ENCODE peak calls at places on chromosomes 1 and 21, in ten cellular contexts. One of them, this sample, is unnamed.

GRCh38 chr1:17236779-17237601 is 11.9 kb upstream of the PADI3 start:
- DNase-seq in GM12865: peak
- DNase-seq in neural crest cell: peak
- DNase-seq in posterior vena cava: peak
- DNase-seq in GM04503: peak
- DNase-seq in HEK293T: peak
- DNase-seq in GM10248: peak
- DNase-seq in stimulated activated CD4-positive, alpha-beta T cell treated with anti-CD3 and anti-CD28 coated beads, Interleukin-12 subunit alpha, Interleukin-12 subunit beta, amount 100 ng/mL, for 4 hours: peak
- DNase-seq in EL: peak
- DNase-seq in T47D: peak
- DNase-seq in this sample: peak

GRCh38 chr1:193685986-193686385 is 499.6 kb upstream of the B3GALT2 start:
- DNase-seq in HEK293T: no peak
- DNase-seq in GM10248: no peak
- DNase-seq in stimulated activated CD4-positive, alpha-beta T cell treated with anti-CD3 and anti-CD28 coated beads, Interleukin-12 subunit alpha, Interleukin-12 subunit beta, amount 100 ng/mL, for 4 hours: no peak
- DNase-seq in GM04503: no peak
- DNase-seq in GM12865: no peak
- DNase-seq in T47D: no peak
- DNase-seq in EL: no peak
- DNase-seq in posterior vena cava: no peak
- DNase-seq in neural crest cell: no peak
- DNase-seq in this sample: no peak

GRCh38 chr1:192580351-192580962 is 4.9 kb downstream of the RGS1 start:
- DNase-seq in EL: peak
- DNase-seq in T47D: peak
- DNase-seq in GM04503: no peak
- DNase-seq in stimulated activated CD4-positive, alpha-beta T cell treated with anti-CD3 and anti-CD28 coated beads, Interleukin-12 subunit alpha, Interleukin-12 subunit beta, amount 100 ng/mL, for 4 hours: no peak
- DNase-seq in GM10248: no peak
- DNase-seq in neural crest cell: no peak
- DNase-seq in HEK293T: peak
- DNase-seq in GM12865: peak
- DNase-seq in posterior vena cava: no peak
- DNase-seq in this sample: no peak

GRCh38 chr1:28359592-28360239 is 9.8 kb upstream of the PHACTR4 start:
- DNase-seq in GM10248: peak
- DNase-seq in posterior vena cava: peak
- DNase-seq in EL: peak
- DNase-seq in GM12865: peak
- DNase-seq in HEK293T: peak
- DNase-seq in T47D: peak
- DNase-seq in stimulated activated CD4-positive, alpha-beta T cell treated with anti-CD3 and anti-CD28 coated beads, Interleukin-12 subunit alpha, Interleukin-12 subunit beta, amount 100 ng/mL, for 4 hours: peak
- DNase-seq in neural crest cell: peak
- DNase-seq in GM04503: no peak
- DNase-seq in this sample: peak

GRCh38 chr21:42414928-42415769 is 11.4 kb downstream of the UBASH3A start:
- DNase-seq in GM12865: peak
- DNase-seq in HEK293T: no peak
- DNase-seq in GM04503: no peak
- DNase-seq in GM10248: peak
- DNase-seq in T47D: no peak
- DNase-seq in EL: peak
- DNase-seq in posterior vena cava: no peak
- DNase-seq in neural crest cell: no peak
- DNase-seq in stimulated activated CD4-positive, alpha-beta T cell treated with anti-CD3 and anti-CD28 coated beads, Interleukin-12 subunit alpha, Interleukin-12 subunit beta, amount 100 ng/mL, for 4 hours: peak
- DNase-seq in this sample: no peak

GRCh38 chr1:55217226-55217996 is 2.2 kb upstream of the USP24 start:
- DNase-seq in EL: no peak
- DNase-seq in neural crest cell: no peak
- DNase-seq in GM04503: no peak
- DNase-seq in posterior vena cava: no peak
- DNase-seq in T47D: peak
- DNase-seq in GM10248: no peak
- DNase-seq in GM12865: no peak
- DNase-seq in stimulated activated CD4-positive, alpha-beta T cell treated with anti-CD3 and anti-CD28 coated beads, Interleukin-12 subunit alpha, Interleukin-12 subunit beta, amount 100 ng/mL, for 4 hours: no peak
- DNase-seq in HEK293T: no peak
- DNase-seq in this sample: no peak

GRCh38 chr1:156014829-156015228 is 5.9 kb downstream of the SSR2 start:
- DNase-seq in HEK293T: no peak
- DNase-seq in neural crest cell: no peak
- DNase-seq in T47D: peak
- DNase-seq in GM04503: no peak
- DNase-seq in posterior vena cava: no peak
- DNase-seq in stimulated activated CD4-positive, alpha-beta T cell treated with anti-CD3 and anti-CD28 coated beads, Interleukin-12 subunit alpha, Interleukin-12 subunit beta, amount 100 ng/mL, for 4 hours: no peak
- DNase-seq in GM12865: no peak
- DNase-seq in EL: no peak
- DNase-seq in GM10248: no peak
- DNase-seq in this sample: no peak

GRCh38 chr1:183776731-183777130 is 28.2 kb upstream of the RGL1 start:
- DNase-seq in stimulated activated CD4-positive, alpha-beta T cell treated with anti-CD3 and anti-CD28 coated beads, Interleukin-12 subunit alpha, Interleukin-12 subunit beta, amount 100 ng/mL, for 4 hours: no peak
- DNase-seq in neural crest cell: no peak
- DNase-seq in GM12865: no peak
- DNase-seq in EL: no peak
- DNase-seq in GM04503: no peak
- DNase-seq in GM10248: no peak
- DNase-seq in posterior vena cava: no peak
- DNase-seq in HEK293T: no peak
- DNase-seq in T47D: no peak
- DNase-seq in this sample: no peak

GRCh38 chr1:202145325-202146140 is 996 bp upstream of the ARL8A start:
- DNase-seq in stimulated activated CD4-positive, alpha-beta T cell treated with anti-CD3 and anti-CD28 coated beads, Interleukin-12 subunit alpha, Interleukin-12 subunit beta, amount 100 ng/mL, for 4 hours: no peak
- DNase-seq in EL: no peak
- DNase-seq in neural crest cell: no peak
- DNase-seq in T47D: no peak
- DNase-seq in GM04503: no peak
- DNase-seq in GM12865: peak
- DNase-seq in GM10248: peak
- DNase-seq in posterior vena cava: no peak
- DNase-seq in HEK293T: no peak
- DNase-seq in this sample: no peak

GRCh38 chr1:7648761-7649384 is 122.2 kb upstream of the VAMP3 start:
- DNase-seq in GM12865: no peak
- DNase-seq in stimulated activated CD4-positive, alpha-beta T cell treated with anti-CD3 and anti-CD28 coated beads, Interleukin-12 subunit alpha, Interleukin-12 subunit beta, amount 100 ng/mL, for 4 hours: no peak
- DNase-seq in posterior vena cava: no peak
- DNase-seq in HEK293T: no peak
- DNase-seq in T47D: peak
- DNase-seq in GM10248: no peak
- DNase-seq in neural crest cell: no peak
- DNase-seq in GM04503: no peak
- DNase-seq in EL: no peak
- DNase-seq in this sample: no peak

GRCh38 chr21:19463966-19464365 is 1060.4 kb upstream of the TMPRSS15 start:
- DNase-seq in GM04503: no peak
- DNase-seq in neural crest cell: no peak
- DNase-seq in stimulated activated CD4-positive, alpha-beta T cell treated with anti-CD3 and anti-CD28 coated beads, Interleukin-12 subunit alpha, Interleukin-12 subunit beta, amount 100 ng/mL, for 4 hours: no peak
- DNase-seq in GM10248: no peak
- DNase-seq in HEK293T: no peak
- DNase-seq in EL: no peak
- DNase-seq in posterior vena cava: no peak
- DNase-seq in GM12865: no peak
- DNase-seq in T47D: no peak
- DNase-seq in this sample: no peak

GRCh38 chr1:27388337-27389005 is 4.0 kb upstream of the GPR3 start:
- DNase-seq in GM10248: peak
- DNase-seq in posterior vena cava: no peak
- DNase-seq in HEK293T: peak
- DNase-seq in stimulated activated CD4-positive, alpha-beta T cell treated with anti-CD3 and anti-CD28 coated beads, Interleukin-12 subunit alpha, Interleukin-12 subunit beta, amount 100 ng/mL, for 4 hours: peak
- DNase-seq in neural crest cell: peak
- DNase-seq in GM04503: no peak
- DNase-seq in T47D: peak
- DNase-seq in GM12865: peak
- DNase-seq in EL: peak
- DNase-seq in this sample: peak

GRCh38 chr1:115469703-115470476 is 131.8 kb upstream of the NGF start:
- DNase-seq in GM04503: no peak
- DNase-seq in stimulated activated CD4-positive, alpha-beta T cell treated with anti-CD3 and anti-CD28 coated beads, Interleukin-12 subunit alpha, Interleukin-12 subunit beta, amount 100 ng/mL, for 4 hours: peak
- DNase-seq in GM10248: peak
- DNase-seq in neural crest cell: peak
- DNase-seq in EL: peak
- DNase-seq in GM12865: peak
- DNase-seq in posterior vena cava: no peak
- DNase-seq in HEK293T: peak
- DNase-seq in T47D: peak
- DNase-seq in this sample: no peak

GRCh38 chr1:46303872-46304326 is 401 bp downstream of the UQCRH start:
- DNase-seq in stimulated activated CD4-positive, alpha-beta T cell treated with anti-CD3 and anti-CD28 coated beads, Interleukin-12 subunit alpha, Interleukin-12 subunit beta, amount 100 ng/mL, for 4 hours: no peak
- DNase-seq in HEK293T: no peak
- DNase-seq in GM12865: no peak
- DNase-seq in GM10248: no peak
- DNase-seq in GM04503: no peak
- DNase-seq in neural crest cell: no peak
- DNase-seq in EL: no peak
- DNase-seq in posterior vena cava: no peak
- DNase-seq in T47D: peak
- DNase-seq in this sample: no peak

GRCh38 chr1:167043752-167044488 is 46.3 kb downstream of the GPA33 start:
- DNase-seq in EL: peak
- DNase-seq in GM04503: no peak
- DNase-seq in T47D: peak
- DNase-seq in neural crest cell: no peak
- DNase-seq in posterior vena cava: no peak
- DNase-seq in GM12865: peak
- DNase-seq in HEK293T: peak
- DNase-seq in stimulated activated CD4-positive, alpha-beta T cell treated with anti-CD3 and anti-CD28 coated beads, Interleukin-12 subunit alpha, Interleukin-12 subunit beta, amount 100 ng/mL, for 4 hours: peak
- DNase-seq in GM10248: peak
- DNase-seq in this sample: peak

GRCh38 chr1:184419734-184420161 is 32.9 kb downstream of the C1orf21 start:
- DNase-seq in posterior vena cava: no peak
- DNase-seq in EL: peak
- DNase-seq in GM04503: no peak
- DNase-seq in GM12865: no peak
- DNase-seq in GM10248: no peak
- DNase-seq in T47D: peak
- DNase-seq in stimulated activated CD4-positive, alpha-beta T cell treated with anti-CD3 and anti-CD28 coated beads, Interleukin-12 subunit alpha, Interleukin-12 subunit beta, amount 100 ng/mL, for 4 hours: no peak
- DNase-seq in HEK293T: no peak
- DNase-seq in neural crest cell: no peak
- DNase-seq in this sample: no peak

GRCh38 chr1:212498243-212498642 is 65.5 kb downstream of the NENF start:
- DNase-seq in GM10248: no peak
- DNase-seq in HEK293T: no peak
- DNase-seq in neural crest cell: no peak
- DNase-seq in GM12865: no peak
- DNase-seq in T47D: no peak
- DNase-seq in posterior vena cava: no peak
- DNase-seq in GM04503: no peak
- DNase-seq in stimulated activated CD4-positive, alpha-beta T cell treated with anti-CD3 and anti-CD28 coated beads, Interleukin-12 subunit alpha, Interleukin-12 subunit beta, amount 100 ng/mL, for 4 hours: no peak
- DNase-seq in EL: peak
- DNase-seq in this sample: no peak

GRCh38 chr1:212749924-212750535 is 41.5 kb downstream of the NSL1 start:
- DNase-seq in GM10248: peak
- DNase-seq in GM12865: peak
- DNase-seq in neural crest cell: no peak
- DNase-seq in T47D: peak
- DNase-seq in GM04503: peak
- DNase-seq in stimulated activated CD4-positive, alpha-beta T cell treated with anti-CD3 and anti-CD28 coated beads, Interleukin-12 subunit alpha, Interleukin-12 subunit beta, amount 100 ng/mL, for 4 hours: no peak
- DNase-seq in EL: peak
- DNase-seq in posterior vena cava: no peak
- DNase-seq in HEK293T: peak
- DNase-seq in this sample: no peak

GRCh38 chr1:180674603-180675530 is 43.0 kb downstream of the XPR1 start:
- DNase-seq in GM04503: no peak
- DNase-seq in posterior vena cava: no peak
- DNase-seq in GM12865: no peak
- DNase-seq in neural crest cell: no peak
- DNase-seq in EL: no peak
- DNase-seq in T47D: no peak
- DNase-seq in GM10248: no peak
- DNase-seq in stimulated activated CD4-positive, alpha-beta T cell treated with anti-CD3 and anti-CD28 coated beads, Interleukin-12 subunit alpha, Interleukin-12 subunit beta, amount 100 ng/mL, for 4 hours: no peak
- DNase-seq in HEK293T: no peak
- DNase-seq in this sample: no peak

GRCh38 chr1:4268890-4269286 is 368.8 kb upstream of the C1orf174 start:
- DNase-seq in stimulated activated CD4-positive, alpha-beta T cell treated with anti-CD3 and anti-CD28 coated beads, Interleukin-12 subunit alpha, Interleukin-12 subunit beta, amount 100 ng/mL, for 4 hours: no peak
- DNase-seq in posterior vena cava: no peak
- DNase-seq in EL: no peak
- DNase-seq in GM10248: no peak
- DNase-seq in GM12865: no peak
- DNase-seq in neural crest cell: no peak
- DNase-seq in HEK293T: no peak
- DNase-seq in GM04503: no peak
- DNase-seq in T47D: no peak
- DNase-seq in this sample: no peak

GRCh38 chr1:245046764-245047163 is 108.0 kb upstream of the KIF26B start:
- DNase-seq in GM12865: no peak
- DNase-seq in GM04503: no peak
- DNase-seq in EL: no peak
- DNase-seq in posterior vena cava: no peak
- DNase-seq in stimulated activated CD4-positive, alpha-beta T cell treated with anti-CD3 and anti-CD28 coated beads, Interleukin-12 subunit alpha, Interleukin-12 subunit beta, amount 100 ng/mL, for 4 hours: no peak
- DNase-seq in neural crest cell: no peak
- DNase-seq in T47D: no peak
- DNase-seq in HEK293T: no peak
- DNase-seq in GM10248: no peak
- DNase-seq in this sample: no peak

GRCh38 chr1:241635556-241636179 is 4.5 kb downstream of the CHML start:
- DNase-seq in stimulated activated CD4-positive, alpha-beta T cell treated with anti-CD3 and anti-CD28 coated beads, Interleukin-12 subunit alpha, Interleukin-12 subunit beta, amount 100 ng/mL, for 4 hours: no peak
- DNase-seq in EL: no peak
- DNase-seq in HEK293T: no peak
- DNase-seq in GM12865: peak
- DNase-seq in GM10248: no peak
- DNase-seq in GM04503: no peak
- DNase-seq in T47D: no peak
- DNase-seq in posterior vena cava: no peak
- DNase-seq in neural crest cell: no peak
- DNase-seq in this sample: no peak

GRCh38 chr1:112904071-112904830 is 51.7 kb downstream of the SLC16A1 start:
- DNase-seq in neural crest cell: no peak
- DNase-seq in stimulated activated CD4-positive, alpha-beta T cell treated with anti-CD3 and anti-CD28 coated beads, Interleukin-12 subunit alpha, Interleukin-12 subunit beta, amount 100 ng/mL, for 4 hours: peak
- DNase-seq in GM12865: peak
- DNase-seq in GM04503: peak
- DNase-seq in posterior vena cava: no peak
- DNase-seq in T47D: no peak
- DNase-seq in EL: peak
- DNase-seq in HEK293T: no peak
- DNase-seq in GM10248: no peak
- DNase-seq in this sample: no peak

GRCh38 chr1:193183019-193183643 is 3.3 kb downstream of the B3GALT2 start:
- DNase-seq in neural crest cell: peak
- DNase-seq in posterior vena cava: no peak
- DNase-seq in HEK293T: peak
- DNase-seq in EL: peak
- DNase-seq in GM04503: no peak
- DNase-seq in GM10248: peak
- DNase-seq in stimulated activated CD4-positive, alpha-beta T cell treated with anti-CD3 and anti-CD28 coated beads, Interleukin-12 subunit alpha, Interleukin-12 subunit beta, amount 100 ng/mL, for 4 hours: no peak
- DNase-seq in T47D: peak
- DNase-seq in GM12865: peak
- DNase-seq in this sample: no peak

GRCh38 chr1:64996541-64997257 is 30.4 kb upstream of the JAK1 start:
- DNase-seq in GM12865: no peak
- DNase-seq in GM04503: no peak
- DNase-seq in T47D: peak
- DNase-seq in posterior vena cava: no peak
- DNase-seq in EL: no peak
- DNase-seq in neural crest cell: no peak
- DNase-seq in HEK293T: no peak
- DNase-seq in GM10248: no peak
- DNase-seq in stimulated activated CD4-positive, alpha-beta T cell treated with anti-CD3 and anti-CD28 coated beads, Interleukin-12 subunit alpha, Interleukin-12 subunit beta, amount 100 ng/mL, for 4 hours: no peak
- DNase-seq in this sample: no peak

GRCh38 chr1:7954683-7955082 is 6.8 kb upstream of the PARK7 start:
- DNase-seq in GM12865: peak
- DNase-seq in stimulated activated CD4-positive, alpha-beta T cell treated with anti-CD3 and anti-CD28 coated beads, Interleukin-12 subunit alpha, Interleukin-12 subunit beta, amount 100 ng/mL, for 4 hours: no peak
- DNase-seq in T47D: no peak
- DNase-seq in HEK293T: no peak
- DNase-seq in GM04503: no peak
- DNase-seq in posterior vena cava: no peak
- DNase-seq in neural crest cell: no peak
- DNase-seq in EL: no peak
- DNase-seq in GM10248: no peak
- DNase-seq in this sample: no peak

GRCh38 chr1:223540485-223541106 is 124.9 kb downstream of the CAPN8 start:
- DNase-seq in EL: no peak
- DNase-seq in stimulated activated CD4-positive, alpha-beta T cell treated with anti-CD3 and anti-CD28 coated beads, Interleukin-12 subunit alpha, Interleukin-12 subunit beta, amount 100 ng/mL, for 4 hours: no peak
- DNase-seq in T47D: no peak
- DNase-seq in HEK293T: no peak
- DNase-seq in posterior vena cava: no peak
- DNase-seq in GM12865: no peak
- DNase-seq in neural crest cell: no peak
- DNase-seq in GM10248: no peak
- DNase-seq in GM04503: no peak
- DNase-seq in this sample: no peak

This sample was measured in breast epithelium.